ENCODE peak calls at places on chromosomes 12 and 14, in four cellular contexts. I, P, D and F are unnamed samples.

GRCh38 chr12:82383930-82384513 is 25.7 kb downstream of the METTL25 start:
- DNase-seq in I (no peak), P (no peak), D (no peak), F (no peak)

GRCh38 chr12:117525766-117526165 is 164.3 kb upstream of the NOS1 start:
- DNase-seq in I (no peak), P (no peak), D (no peak), F (no peak)

GRCh38 chr14:61461808-61462275 is 140.5 kb downstream of the PRKCH start:
- DNase-seq in I (no peak), P (peak), D (peak), F (no peak)

GRCh38 chr12:39697108-39697507 is 77.5 kb upstream of the ABCD2 start:
- DNase-seq in I (no peak), P (no peak), D (no peak), F (no peak)

GRCh38 chr12:62291888-62292760 is 31.9 kb downstream of the USP15 start:
- DNase-seq in I (no peak), P (no peak), D (peak), F (no peak)

GRCh38 chr12:116415408-116416108 is 138.1 kb upstream of the MED13L start:
- DNase-seq in I (no peak), P (peak), D (no peak), F (no peak)

GRCh38 chr12:16012086-16012485 is 101.0 kb downstream of the DERA start:
- DNase-seq in I (no peak), P (no peak), D (no peak), F (peak)

GRCh38 chr12:119780786-119781434 is 96.2 kb downstream of the CIT start:
- DNase-seq in I (no peak), P (peak), D (peak), F (no peak)

GRCh38 chr14:29906256-29906885 is 21.3 kb downstream of the PRKD1 start:
- DNase-seq in I (no peak), P (no peak), D (no peak), F (no peak)

GRCh38 chr14:100675664-100676063 is 51.0 kb upstream of the DLK1 start:
- DNase-seq in I (no peak), P (no peak), D (no peak), F (no peak)

GRCh38 chr12:77204055-77204454 is 138.7 kb upstream of the E2F7 start:
- DNase-seq in I (no peak), P (no peak), D (no peak), F (no peak)

GRCh38 chr12:93441111-93441616 is 583 bp downstream of the UBE2N start:
- DNase-seq in I (peak), P (no peak), D (no peak), F (peak)

GRCh38 chr12:52147983-52148540 is 43.8 kb downstream of the KRT80 start:
- DNase-seq in I (no peak), P (no peak), D (no peak), F (no peak)

GRCh38 chr12:109098671-109099070 is 1.3 kb downstream of the UNG start:
- DNase-seq in I (no peak), P (no peak), D (no peak), F (no peak)

GRCh38 chr12:103908877-103909276 is 21.3 kb upstream of the HSP90B1 start:
- DNase-seq in I (no peak), P (no peak), D (peak), F (no peak)

GRCh38 chr12:80053048-80053790 is 46.1 kb upstream of the OTOGL start:
- DNase-seq in I (no peak), P (no peak), D (no peak), F (no peak)

GRCh38 chr12:2796187-2796663 is 1.5 kb downstream of the FKBP4 start:
- DNase-seq in I (no peak), P (no peak), D (no peak), F (peak)

GRCh38 chr14:72518809-72519377 is 375.0 kb downstream of the DPF3 start:
- DNase-seq in I (peak), P (no peak), D (no peak), F (no peak)

GRCh38 chr14:23787436-23787835 is 151.3 kb downstream of the DHRS2 start:
- DNase-seq in I (no peak), P (no peak), D (no peak), F (no peak)

GRCh38 chr12:27779837-27780611 is at the start of the genes KLHL42 and MANSC4:
- DNase-seq in I (peak), P (peak), D (peak), F (peak)